ENCODE peak calls at places on chromosomes 7 and 10, in eight cellular contexts. X is hepatocyte, K is mammary epithelial cell, B is IMR-90, V is PC-9, Z is MM.1S, N is OCI-LY7, D is HCT116. Q is an unnamed sample. For H4K20me1, the result is how much of the 10 kb centered on the place peaks cover.

GRCh38 chr10:88227342-88228018 is 355.6 kb downstream of the RNLS start:
- DNase-seq in X (no peak), K (no peak), B (peak), V (no peak), Z (no peak), N (no peak), D (no peak), Q (peak)

GRCh38 chr10:132122097-132122861 is 56.5 kb downstream of the JAKMIP3 start:
- DNase-seq in X (no peak), K (no peak), B (no peak), V (no peak), Z (no peak), N (no peak), D (no peak), Q (no peak)

GRCh38 chr7:156220701-156221100 is 408.4 kb upstream of the SHH start:
- DNase-seq in X (no peak), K (no peak), B (no peak), V (no peak), Z (no peak), N (no peak), D (no peak), Q (no peak)

GRCh38 chr7:24963218-24963617 is 16.8 kb downstream of the OSBPL3 start:
- DNase-seq in X (no peak), K (no peak), B (peak), V (no peak), Z (peak), N (peak), D (no peak), Q (peak)

GRCh38 chr10:70568781-70569495 is 33.6 kb downstream of the PRF1 start:
- DNase-seq in X (no peak), K (no peak), B (no peak), V (no peak), Z (no peak), N (no peak), D (no peak), Q (no peak)

GRCh38 chr10:28343987-28344895 is 41.4 kb upstream of the MPP7 start:
- DNase-seq in X (no peak), K (no peak), B (no peak), V (no peak), Z (no peak), N (no peak), D (no peak), Q (no peak)

GRCh38 chr10:501596-501995 is 187.9 kb downstream of the DIP2C start:
- DNase-seq in X (no peak), K (peak), B (no peak), V (no peak), Z (peak), N (no peak), D (no peak), Q (no peak)

GRCh38 chr7:37284805-37285211 is 163.9 kb downstream of the ELMO1 start:
- DNase-seq in X (peak), K (peak), B (no peak), V (peak), Z (peak), N (peak), D (peak), Q (no peak)

GRCh38 chr7:126659124-126659523 is 593.6 kb downstream of the GRM8 start:
- DNase-seq in X (no peak), K (no peak), B (no peak), V (no peak), Z (no peak), N (no peak), D (no peak), Q (no peak)

GRCh38 chr10:66281327-66281726 is 644.5 kb upstream of the LRRTM3 start:
- DNase-seq in X (no peak), K (no peak), B (no peak), V (no peak), Z (no peak), N (no peak), D (no peak), Q (no peak)

GRCh38 chr7:135210818-135211178 is 528 bp downstream of the WDR91 start:
- DNase-seq in X (no peak), K (no peak), B (peak), V (no peak), Z (peak), N (no peak), D (no peak), Q (no peak)

GRCh38 chr7:149826344-149827088 is 11.7 kb upstream of the ZNF862 start:
- DNase-seq in X (no peak), K (no peak), B (no peak), V (no peak), Z (no peak), N (no peak), D (no peak), Q (no peak)

GRCh38 chr10:118522791-118523498 is 72.5 kb downstream of the PRLHR start:
- DNase-seq in X (no peak), K (peak), B (peak), V (peak), Z (no peak), N (no peak), D (peak), Q (peak)

GRCh38 chr7:48052748-48053147 is 17.4 kb downstream of the C7orf57 start:
- DNase-seq in X (peak), K (peak), B (peak), V (peak), Z (no peak), N (no peak), D (peak), Q (peak)

GRCh38 chr10:108817572-108817971 is 1105.7 kb downstream of the XPNPEP1 start:
- DNase-seq in X (no peak), K (no peak), B (no peak), V (no peak), Z (no peak), N (no peak), D (no peak), Q (peak)

GRCh38 chr7:152512711-152513110 is 76.9 kb upstream of the KMT2C start:
- DNase-seq in X (no peak), K (peak), B (no peak), V (no peak), Z (peak), N (no peak), D (no peak), Q (no peak)

GRCh38 chr10:91206427-91206826 is 14.0 kb upstream of the PCGF5 start:
- DNase-seq in X (no peak), K (no peak), B (no peak), V (no peak), Z (no peak), N (peak), D (no peak), Q (no peak)

GRCh38 chr10:90751107-90751997 is 106.5 kb downstream of the HTR7 start:
- DNase-seq in X (peak), K (peak), B (peak), V (peak), Z (peak), N (peak), D (peak), Q (no peak)

GRCh38 chr10:132606536-132607316 is 69.1 kb downstream of the INPP5A start:
- DNase-seq in X (no peak), K (no peak), B (peak), V (no peak), Z (no peak), N (no peak), D (no peak), Q (peak)

GRCh38 chr7:110356438-110356837 is 734.5 kb upstream of the LRRN3 start:
- DNase-seq in X (no peak), K (no peak), B (no peak), V (no peak), Z (no peak), N (no peak), D (no peak), Q (no peak)

GRCh38 chr7:28013441-28013840 is 167.2 kb downstream of the JAZF1 start:
- DNase-seq in X (no peak), K (no peak), B (no peak), V (no peak), Z (no peak), N (no peak), D (no peak), Q (no peak)

GRCh38 chr7:1197997-1198632 is 34.6 kb upstream of the UNCX start:
- DNase-seq in X (peak), K (peak), B (peak), V (no peak), Z (no peak), N (no peak), D (no peak), Q (peak)

GRCh38 chr10:3057946-3058345 is 9.4 kb upstream of the PFKP start:
- DNase-seq in X (no peak), K (no peak), B (no peak), V (no peak), Z (peak), N (no peak), D (no peak), Q (no peak)

GRCh38 chr7:132581431-132581830 is 5.2 kb upstream of the PLXNA4 start:
- DNase-seq in X (no peak), K (no peak), B (no peak), V (no peak), Z (no peak), N (no peak), D (no peak), Q (no peak)

GRCh38 chr7:98802088-98802780 is 67.6 kb downstream of the TMEM130 start:
- DNase-seq in X (peak), K (peak), B (peak), V (peak), Z (peak), N (peak), D (peak), Q (peak)

GRCh38 chr10:58963723-58964124 is 212.7 kb upstream of the PHYHIPL start:
- DNase-seq in X (no peak), K (no peak), B (no peak), V (no peak), Z (no peak), N (no peak), D (no peak), Q (no peak)

GRCh38 chr10:59793924-59794323 is 40.7 kb upstream of the MRLN start:
- DNase-seq in X (no peak), K (no peak), B (no peak), V (no peak), Z (no peak), N (no peak), D (no peak), Q (no peak)

GRCh38 chr10:86662186-86663045 is 5.9 kb upstream of the LDB3 start:
- DNase-seq in X (no peak), K (no peak), B (no peak), V (no peak), Z (no peak), N (no peak), D (no peak), Q (no peak)

GRCh38 chr7:139212133-139212532 is 18.9 kb upstream of the UBN2 start:
- DNase-seq in X (no peak), K (no peak), B (no peak), V (no peak), Z (no peak), N (no peak), D (no peak), Q (no peak)

GRCh38 chr10:36494386-36494785 is 631.0 kb upstream of the ANKRD30A start:
- DNase-seq in X (peak), K (peak), B (peak), V (no peak), Z (no peak), N (no peak), D (no peak), Q (peak)
- H3K27ac ChIP-seq in X (no peak), K (peak), B (no peak), V (no peak), Z (no peak), N (no peak), D (no peak), Q (peak)

DNA sequence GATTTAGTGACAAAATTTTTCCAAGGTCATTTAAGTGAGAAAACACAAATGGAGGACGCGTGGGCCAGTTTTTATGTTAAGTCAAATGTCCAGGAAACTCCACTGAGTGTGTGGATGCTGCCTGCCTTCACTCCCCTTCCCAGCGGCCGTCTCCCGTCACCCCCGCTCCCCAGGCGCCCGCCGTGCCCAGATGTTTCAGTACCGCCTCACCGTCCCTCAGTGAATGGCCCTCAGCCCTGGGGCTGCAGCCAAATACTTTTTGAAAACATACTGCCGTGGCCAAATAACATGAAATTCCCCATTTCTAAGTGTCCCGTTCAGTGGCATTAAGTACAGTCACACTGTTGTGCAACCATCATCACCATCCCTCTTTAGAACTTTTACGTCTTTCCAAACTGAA is 131.9 kb downstream of the INSYN2A start:
- DNase-seq in X (no peak), K (no peak), B (no peak), V (no peak), Z (no peak), N (no peak), D (no peak), Q (no peak)
- H4K20me1 ChIP-seq in X (under half), K (under half), B (under half), V (under half), Z (under half), N (under half), D (under half), Q (under half)

DNA sequence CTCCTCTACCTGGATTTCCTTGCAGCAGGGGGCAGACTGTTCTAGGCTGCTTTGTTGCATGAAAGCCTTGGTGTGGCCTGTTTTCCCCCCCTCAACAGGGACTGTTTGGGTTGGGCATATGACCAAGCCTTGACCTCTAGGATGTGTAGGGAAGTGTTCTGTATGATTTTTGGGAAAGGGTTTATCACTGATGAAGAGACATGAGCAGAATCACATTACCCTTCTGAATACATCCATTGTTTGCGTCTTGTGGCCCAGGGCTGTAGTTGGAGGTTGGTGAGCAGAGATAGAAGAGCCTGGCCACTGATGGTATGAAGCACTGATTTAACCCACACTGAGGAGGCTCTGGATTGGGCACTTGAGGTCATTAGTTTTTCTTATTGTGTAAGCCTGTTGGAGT is 26.6 kb downstream of the ZNF12 start:
- DNase-seq in X (no peak), K (no peak), B (no peak), V (no peak), Z (no peak), N (no peak), D (no peak), Q (no peak)
- H3K4me3 ChIP-seq in X (no peak), K (no peak), B (no peak), V (no peak), Z (no peak), N (no peak), D (no peak), Q (no peak)

GRCh38 chr10:72278668-72279393 is 5.1 kb downstream of the DDIT4 start:
- DNase-seq in X (no peak), K (no peak), B (no peak), V (no peak), Z (no peak), N (no peak), D (no peak), Q (no peak)
- H3K27ac ChIP-seq in X (peak), K (no peak), B (no peak), V (peak), Z (no peak), N (no peak), D (peak), Q (no peak)

GRCh38 chr10:6401066-6401465 is 179.0 kb downstream of the PRKCQ start:
- DNase-seq in X (no peak), K (peak), B (no peak), V (no peak), Z (no peak), N (no peak), D (no peak), Q (no peak)

GRCh38 chr10:6402349-6402709 is 177.7 kb downstream of the PRKCQ start:
- DNase-seq in X (no peak), K (no peak), B (no peak), V (no peak), Z (no peak), N (no peak), D (no peak), Q (no peak)

GRCh38 chr10:6401562-6402348 is 178.3 kb downstream of the PRKCQ start:
- DNase-seq in X (peak), K (peak), B (peak), V (peak), Z (peak), N (peak), D (peak), Q (peak)

GRCh38 chr10:6404127-6405072 is 175.7 kb downstream of the PRKCQ start:
- DNase-seq in X (no peak), K (no peak), B (no peak), V (no peak), Z (no peak), N (no peak), D (no peak), Q (no peak)

GRCh38 chr10:6402960-6403359 is 177.1 kb downstream of the PRKCQ start:
- DNase-seq in X (no peak), K (no peak), B (no peak), V (no peak), Z (no peak), N (no peak), D (no peak), Q (no peak)
- H4K20me1 ChIP-seq in X (under half), K (under half), B (under half), V (under half), Z (under half), N (under half), D (under half), Q (under half)

GRCh38 chr10:5840314-5841307 is 27.4 kb upstream of the GDI2 start:
- DNase-seq in X (no peak), K (no peak), B (no peak), V (no peak), Z (no peak), N (peak), D (no peak), Q (peak)
- H3K4me3 ChIP-seq in X (no peak), K (no peak), B (no peak), V (no peak), Z (no peak), N (peak), D (no peak), Q (no peak)